ENCODE peak calls at places on chromosomes 7 and 10, in five cellular contexts. S is stomach, X is brain microvascular endothelial cell, E is transverse colon, L is cardiac muscle cell. K is an unnamed sample.

GRCh38 chr10:93028881-93029280 is 31.7 kb upstream of the CYP26C1 start:
- DNase-seq in S (no peak), L (no peak), E (no peak), X (peak; percentile 59), K (no peak)

GRCh38 chr7:140625908-140626868 is 14.4 kb downstream of the DENND2A start:
- DNase-seq in L (peak; percentile 46), S (peak; percentile 72), E (peak; percentile 74), X (peak; percentile 85), K (peak; percentile 79)

GRCh38 chr10:76133597-76134255 is 702.3 kb downstream of the LRMDA start:
- DNase-seq in L (peak; percentile 61), E (no peak), S (no peak), X (no peak), K (peak; percentile 55)

GRCh38 chr10:103648231-103648950 is 154.9 kb downstream of the NEURL1 start:
- DNase-seq in L (no peak), E (no peak), X (no peak), S (no peak), K (no peak)

GRCh38 chr7:114663502-114663901 is 248.9 kb downstream of the FOXP2 start:
- DNase-seq in E (peak; percentile 8), S (no peak), L (peak; percentile 54), X (peak; percentile 64), K (no peak)

GRCh38 chr10:46305986-46306385 is 19.2 kb downstream of the ANTXRL start:
- DNase-seq in X (no peak), E (no peak), S (no peak), L (no peak), K (no peak)

GRCh38 chr7:158282461-158283001 is 305.1 kb downstream of the PTPRN2 start:
- DNase-seq in L (no peak), S (peak; percentile 15), E (no peak), X (no peak), K (no peak)

GRCh38 chr7:50805425-50806130 is 22.9 kb upstream of the GRB10 start:
- DNase-seq in L (no peak), X (no peak), S (no peak), E (no peak), K (no peak)

GRCh38 chr7:7731732-7732131 is 13.3 kb upstream of the RPA3 start:
- DNase-seq in X (no peak), E (no peak), S (no peak), L (no peak), K (no peak)

GRCh38 chr10:113970641-113971040 is 73.0 kb upstream of the ADRB1 start:
- DNase-seq in X (no peak), S (no peak), L (no peak), E (no peak), K (no peak)

GRCh38 chr10:116861796-116862195 is 12.5 kb downstream of the ENO4 start:
- DNase-seq in X (no peak), E (no peak), L (no peak), S (no peak), K (no peak)

GRCh38 chr7:128742206-128742605 is 3.0 kb downstream of the CALU start:
- DNase-seq in E (no peak), S (no peak), X (no peak), L (no peak), K (no peak)

GRCh38 chr7:42746226-42746625 is 165.6 kb downstream of the C7orf25 start:
- DNase-seq in L (no peak), S (no peak), E (no peak), X (peak; percentile 22), K (no peak)

GRCh38 chr7:124635416-124635815 is 130.2 kb downstream of the GPR37 start:
- DNase-seq in X (no peak), L (no peak), S (no peak), E (no peak), K (no peak)

GRCh38 chr7:29764227-29764626 is 42.1 kb upstream of the WIPF3 start:
- DNase-seq in E (peak; percentile 17), S (peak; percentile 55), X (no peak), L (peak; percentile 31), K (no peak)

GRCh38 chr7:151313857-151314256 is 27.8 kb upstream of the NUB1 start:
- DNase-seq in X (peak; percentile 23), E (no peak), L (no peak), S (peak; percentile 54), K (no peak)

GRCh38 chr7:140390466-140391190 is 7.7 kb downstream of the SLC37A3 start:
- DNase-seq in E (no peak), S (no peak), X (no peak), L (no peak), K (no peak)

GRCh38 chr10:131832056-131832685 is 68.6 kb upstream of the PPP2R2D start:
- DNase-seq in E (no peak), X (no peak), S (no peak), L (no peak), K (peak; percentile 1)

GRCh38 chr10:121617176-121617575 is 18.9 kb upstream of the FGFR2 start:
- DNase-seq in L (no peak), X (no peak), E (no peak), S (no peak), K (no peak)

GRCh38 chr7:2080069-2080405 is 152.7 kb downstream of the MAD1L1 start:
- DNase-seq in S (no peak), E (no peak), X (no peak), L (no peak), K (no peak)

GRCh38 chr10:131870831-131871672 is 29.8 kb upstream of the PPP2R2D start:
- DNase-seq in X (peak; percentile 14), S (no peak), L (peak; percentile 18), E (no peak), K (no peak)

GRCh38 chr7:127251048-127251451 is 1.7 kb downstream of the GRM8 start:
- DNase-seq in S (no peak), L (no peak), X (no peak), E (no peak), K (no peak)

GRCh38 chr10:22427890-22428571 is 82.7 kb downstream of the SPAG6 start:
- DNase-seq in E (no peak), L (no peak), S (no peak), X (peak; percentile 55), K (peak; percentile 51)

GRCh38 chr7:81173766-81174281 is 255.0 kb upstream of the SEMA3C start:
- DNase-seq in X (peak; percentile 73), L (no peak), E (no peak), S (peak; percentile 31), K (no peak)

GRCh38 chr7:25804154-25804553 is 347.8 kb upstream of the NFE2L3 start:
- DNase-seq in L (no peak), X (no peak), S (no peak), E (no peak), K (no peak)

GRCh38 chr7:142804715-142805114 is 33.9 kb downstream of the PRSS2 start:
- DNase-seq in X (no peak), E (no peak), L (no peak), S (no peak), K (no peak)

GRCh38 chr10:120221873-120222485 is 235.0 kb upstream of the PLPP4 start:
- DNase-seq in E (no peak), L (no peak), S (peak; percentile 35), X (peak; percentile 35), K (peak; percentile 72)

GRCh38 chr7:134943785-134944400 is 42.4 kb upstream of the AGBL3 start:
- DNase-seq in X (no peak), S (no peak), E (no peak), L (peak; percentile 8), K (no peak)

GRCh38 chr7:32957326-32958045 is at the start of gene FKBP9:
- DNase-seq in L (peak; percentile 91), X (peak; percentile 53), E (peak; percentile 94), S (peak; percentile 93), K (peak; percentile 88)

GRCh38 chr10:119103241-119103640 is 672 bp upstream of the DENND10 start:
- DNase-seq in E (no peak), X (no peak), S (no peak), L (no peak), K (no peak)
- H3K4me3 ChIP-seq in E (no peak overlapping the region), X (no peak overlapping the region), S (no peak overlapping the region), L (no peak overlapping the region), K (peak overlapping the region; percentile 19)

DNA sequence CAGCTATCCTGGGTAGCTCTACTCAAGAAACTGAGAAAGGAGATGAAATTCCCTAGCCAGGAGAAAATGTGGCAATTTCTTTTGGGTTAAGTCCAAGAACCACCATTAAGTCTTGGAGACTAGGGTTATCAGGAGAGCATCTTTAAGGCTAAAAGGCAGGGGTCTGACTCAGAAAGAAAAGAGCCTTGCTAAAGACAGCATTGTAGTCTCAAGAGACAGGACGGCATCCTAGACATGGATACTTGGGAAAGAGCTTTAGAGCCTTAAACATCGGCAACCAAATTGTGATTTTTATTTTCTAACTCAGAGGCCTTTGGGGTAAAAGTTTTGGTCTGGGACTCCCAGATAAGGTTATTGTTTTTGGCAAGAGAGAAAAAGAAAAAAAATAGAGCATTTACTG is 83.1 kb downstream of the FAS start:
- DNase-seq in X (no peak), S (no peak), E (no peak), L (no peak), K (no peak)
- H3K4me3 ChIP-seq in X (no peak overlapping the region), S (no peak overlapping the region), E (no peak overlapping the region), L (no peak overlapping the region), K (no peak overlapping the region)

GRCh38 chr7:66639773-66640172 is 11.1 kb downstream of the KCTD7 start:
- DNase-seq in X (no peak), L (no peak), E (no peak), S (no peak), K (no peak)
- H3K4me3 ChIP-seq in X (no peak overlapping the region), L (no peak overlapping the region), E (no peak overlapping the region), S (no peak overlapping the region), K (no peak overlapping the region)

GRCh38 chr7:24404315-24404714 is 120.3 kb downstream of the NPY start:
- DNase-seq in S (no peak), E (no peak), L (no peak), X (no peak), K (no peak)

GRCh38 chr7:24403557-24403956 is 119.6 kb downstream of the NPY start:
- DNase-seq in L (no peak), E (no peak), S (no peak), X (no peak), K (no peak)

GRCh38 chr7:24405002-24405401 is 121.0 kb downstream of the NPY start:
- DNase-seq in E (no peak), L (no peak), S (no peak), X (no peak), K (no peak)

GRCh38 chr7:24402655-24403054 is 118.7 kb downstream of the NPY start:
- DNase-seq in E (no peak), L (no peak), S (no peak), X (no peak), K (no peak)

DNA sequence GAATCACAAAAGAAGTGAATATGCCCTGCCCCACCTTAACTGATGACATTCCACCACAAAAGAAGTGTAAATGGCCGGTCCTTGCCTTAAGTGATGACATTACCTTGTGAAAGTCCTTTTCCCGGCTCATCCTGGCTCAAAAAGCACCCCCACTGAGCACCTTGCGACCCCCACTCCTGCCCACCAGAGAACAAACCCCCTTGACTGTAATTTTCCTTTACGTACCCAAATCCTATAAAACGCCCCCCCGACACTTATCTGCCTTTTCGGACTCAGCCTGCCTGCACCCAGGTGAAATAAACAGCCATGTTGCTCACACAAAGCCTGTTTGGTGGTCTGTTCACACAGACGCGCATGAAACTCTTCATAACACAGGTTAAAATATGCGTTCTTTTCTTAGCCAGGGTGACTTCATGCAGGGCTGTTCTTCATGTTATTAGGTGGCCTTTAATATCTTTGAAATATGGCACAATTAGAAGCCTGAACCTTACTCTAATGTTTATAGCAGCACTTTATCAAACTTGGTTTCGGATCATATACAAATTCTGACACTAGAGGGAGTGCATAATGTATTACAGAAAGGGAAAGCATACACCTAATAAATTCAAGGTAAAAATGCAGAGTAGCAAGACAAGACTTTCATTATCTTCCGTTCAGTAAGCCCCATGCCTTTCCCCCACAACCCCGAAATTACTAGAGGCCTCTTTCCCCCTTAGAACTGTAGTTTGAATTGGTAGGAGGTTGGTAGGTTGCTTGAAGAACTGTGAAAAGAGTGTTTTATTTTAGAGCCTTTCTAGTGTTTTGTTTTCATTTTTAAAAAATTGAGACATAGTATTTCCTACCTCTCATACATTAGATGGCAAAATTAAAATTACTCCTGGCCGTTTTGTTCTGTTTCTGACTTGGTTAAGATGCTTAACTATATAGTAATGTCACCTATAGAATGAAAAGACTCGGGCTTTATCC is 117.9 kb downstream of the NPY start:
- DNase-seq in X (no peak), E (no peak), L (peak; percentile 11), S (no peak), K (no peak)
- H3K4me3 ChIP-seq in X (peak overlapping the region; percentile 35), E (no peak overlapping the region), L (no peak overlapping the region), S (no peak overlapping the region), K (no peak overlapping the region)